ENCODE peak calls at places on chromosomes 6 and 20, in seven cellular contexts. G is left lung; N is upper lobe of right lung; C is PC-3; J is tibial artery; O is effector memory CD4-positive, alpha-beta T cell; P is foreskin keratinocyte. F is an unnamed sample.
A peak's percentile ranks its signal among the peaks of the same experiment; 100 is the strongest.

GRCh38 chr6:35343092-35343834 is 905 bp downstream of the PPARD start:
- DNase-seq in G (peak; percentile 86), N (peak; percentile 79), C (peak; percentile 27), J (peak; percentile 74), O (no peak), P (no peak), F (no peak)

GRCh38 chr6:21592953-21593352 is 598 bp upstream of the SOX4 start:
- DNase-seq in G (no peak), N (no peak), C (peak; percentile 4), J (no peak), O (no peak), P (no peak), F (no peak)

GRCh38 chr6:99709062-99709461 is 102.4 kb downstream of the PRDM13 start:
- DNase-seq in G (no peak), N (no peak), C (no peak), J (no peak), O (no peak), P (no peak), F (no peak)

GRCh38 chr6:51029576-51029975 is 210.9 kb downstream of the TFAP2B start:
- DNase-seq in G (no peak), N (no peak), C (peak; percentile 72), J (no peak), O (no peak), P (no peak), F (no peak)

GRCh38 chr20:32333988-32334885 is 23.9 kb upstream of the ASXL1 start:
- DNase-seq in G (peak; percentile 87), N (peak; percentile 92), C (no peak), J (no peak), O (peak; percentile 9), P (no peak), F (no peak)

GRCh38 chr6:12148317-12148801 is 136.2 kb downstream of the HIVEP1 start:
- DNase-seq in G (no peak), N (no peak), C (peak; percentile 85), J (no peak), O (no peak), P (peak; percentile 27), F (peak; percentile 68)

GRCh38 chr20:29876911-29877285 is 1380.6 kb upstream of the DEFB115 start:
- DNase-seq in G (peak; percentile 84), N (peak; percentile 65), C (no peak), J (no peak), O (no peak), P (no peak), F (peak; percentile 47)

GRCh38 chr6:1576166-1576565 is 33.5 kb upstream of the FOXC1 start:
- DNase-seq in G (no peak), N (no peak), C (no peak), J (no peak), O (no peak), P (no peak), F (no peak)

DNA sequence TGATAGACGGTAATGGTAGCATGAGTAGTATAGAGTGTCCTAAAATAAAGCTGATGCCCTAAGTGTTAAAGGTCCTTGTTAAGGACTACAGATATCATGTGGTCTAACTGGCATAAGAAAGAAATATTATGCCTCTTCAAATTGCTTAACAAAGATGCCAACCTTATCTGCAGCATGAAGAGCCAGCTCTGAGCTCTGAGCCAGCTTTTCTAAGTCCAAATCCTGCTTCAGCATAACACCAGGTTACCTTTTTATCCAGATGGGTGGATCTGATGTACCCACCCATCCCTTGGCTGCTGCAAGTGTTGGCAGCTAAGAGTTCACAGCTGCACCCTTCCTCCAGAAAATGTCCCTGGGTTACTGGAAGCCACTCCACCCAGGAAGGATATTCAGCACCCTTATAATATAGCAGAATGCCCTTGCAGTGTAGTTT is 83.8 kb downstream of the TENT5A start:
- DNase-seq in G (no peak), N (no peak), C (no peak), J (no peak), O (no peak), P (no peak), F (no peak)
- H3K27ac ChIP-seq in G (no peak overlapping the region), N (no peak overlapping the region), C (no peak overlapping the region), J (no peak overlapping the region), O (no peak overlapping the region), P (no peak overlapping the region), F (no peak overlapping the region)

DNA sequence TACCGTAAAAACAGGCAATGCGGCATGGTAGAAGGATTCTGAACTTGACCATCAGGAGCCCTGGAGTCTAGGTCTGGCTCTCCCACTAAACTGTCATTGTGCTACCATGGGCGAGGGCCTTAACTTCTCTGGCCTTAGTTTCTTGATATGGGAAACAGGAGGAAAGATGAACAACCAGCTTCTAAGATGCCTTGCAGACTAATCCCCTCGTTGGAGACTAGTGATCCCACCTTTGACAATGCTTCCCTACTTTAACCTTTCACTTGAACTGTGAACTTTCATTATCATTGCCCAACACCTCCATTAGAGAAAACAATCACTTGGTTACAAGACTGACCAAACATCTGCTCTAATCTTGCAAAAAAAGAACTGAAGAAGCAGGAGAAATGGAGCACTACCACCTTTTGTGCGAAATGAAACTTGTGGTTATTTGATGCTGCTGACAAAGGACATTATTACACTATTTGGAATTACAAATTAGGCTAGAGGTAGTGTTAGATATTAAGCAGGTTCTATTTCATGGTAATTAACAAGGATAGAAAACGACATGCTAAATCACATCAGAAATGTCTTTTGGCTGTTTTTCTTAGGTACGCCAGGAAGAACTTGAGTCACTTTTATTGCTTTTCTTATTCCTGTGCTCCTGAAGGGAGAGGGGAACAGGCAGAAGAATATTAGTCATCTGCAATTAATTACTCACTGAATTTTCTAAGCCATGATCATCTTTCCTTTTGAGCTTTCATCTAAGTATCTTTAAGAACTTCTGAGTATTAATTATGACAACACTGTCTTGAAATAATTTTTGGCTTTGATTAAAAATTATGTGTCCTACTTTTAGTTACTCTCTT is 39.1 kb upstream of the ARHGAP18 start:
- DNase-seq in G (no peak), N (no peak), C (peak; percentile 77), J (no peak), O (no peak), P (peak; percentile 76), F (peak; percentile 45)
- H3K4me1 ChIP-seq in G (peaks cover 41% of the 10 kb centered on the region), N (peaks cover 31% of the 10 kb centered on the region), C (peaks cover 51% of the 10 kb centered on the region), J (peaks cover 26% of the 10 kb centered on the region), O (peaks cover 35% of the 10 kb centered on the region), P (peaks cover 39% of the 10 kb centered on the region), F (peaks cover 30% of the 10 kb centered on the region)

GRCh38 chr6:136526937-136527336 is 23.3 kb downstream of the MAP7 start:
- DNase-seq in G (no peak), N (no peak), C (no peak), J (no peak), O (no peak), P (no peak), F (no peak)

GRCh38 chr6:136528477-136528876 is 21.7 kb downstream of the MAP7 start:
- DNase-seq in G (no peak), N (no peak), C (no peak), J (no peak), O (no peak), P (no peak), F (no peak)

GRCh38 chr6:136526196-136526930 is 23.9 kb downstream of the MAP7 start:
- DNase-seq in G (peak; percentile 81), N (peak; percentile 76), C (no peak), J (peak; percentile 70), O (no peak), P (no peak), F (no peak)

GRCh38 chr6:136529655-136530054 is 20.6 kb downstream of the MAP7 start:
- DNase-seq in G (no peak), N (no peak), C (no peak), J (no peak), O (no peak), P (no peak), F (no peak)

GRCh38 chr6:136527831-136528230 is 22.4 kb downstream of the MAP7 start:
- DNase-seq in G (no peak), N (no peak), C (peak; percentile 23), J (no peak), O (no peak), P (no peak), F (no peak)
- H3K27ac ChIP-seq in G (no peak overlapping the region), N (no peak overlapping the region), C (peak overlapping the region; percentile 54), J (no peak overlapping the region), O (no peak overlapping the region), P (no peak overlapping the region), F (no peak overlapping the region)

DNA sequence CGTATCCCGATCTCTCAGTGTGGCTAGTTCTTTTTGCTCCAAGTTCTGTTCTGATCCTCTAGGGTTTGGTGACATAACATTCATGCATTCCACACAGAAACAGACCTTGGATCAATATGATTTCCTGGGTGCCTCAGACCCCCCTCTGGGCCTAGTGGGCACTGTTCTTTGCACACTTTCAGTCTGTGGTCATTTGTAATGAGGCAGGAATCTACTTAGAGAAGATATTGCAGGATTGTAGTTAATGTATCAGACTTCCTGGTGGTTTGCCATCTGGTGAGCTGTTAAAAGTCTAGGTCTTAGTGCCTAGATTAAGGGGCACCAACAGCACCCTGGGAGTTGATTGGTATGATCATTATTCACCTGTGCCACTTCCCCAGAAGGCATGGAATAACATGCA is 7.5 kb downstream of the BEND6 start:
- DNase-seq in G (no peak), N (no peak), C (no peak), J (no peak), O (no peak), P (no peak), F (no peak)
- H3K4me1 ChIP-seq in G (no peaks in the 10 kb centered on the region), N (no peaks in the 10 kb centered on the region), C (peaks cover 32% of the 10 kb centered on the region), J (no peaks in the 10 kb centered on the region), O (no peaks in the 10 kb centered on the region), P (peaks cover 25% of the 10 kb centered on the region), F (peaks cover 10% of the 10 kb centered on the region)

GRCh38 chr6:107560657-107561056 is 70.7 kb downstream of the SOBP start:
- DNase-seq in G (no peak), N (no peak), C (no peak), J (no peak), O (no peak), P (no peak), F (no peak)

GRCh38 chr6:107564223-107564855 is 74.4 kb downstream of the SOBP start:
- DNase-seq in G (no peak), N (no peak), C (no peak), J (no peak), O (no peak), P (no peak), F (no peak)

GRCh38 chr6:107557698-107558097 is 67.8 kb downstream of the SOBP start:
- DNase-seq in G (no peak), N (no peak), C (no peak), J (no peak), O (no peak), P (no peak), F (no peak)

GRCh38 chr6:107563694-107564093 is 73.8 kb downstream of the SOBP start:
- DNase-seq in G (no peak), N (no peak), C (no peak), J (no peak), O (no peak), P (no peak), F (no peak)

GRCh38 chr6:107561325-107561724 is 71.4 kb downstream of the SOBP start:
- DNase-seq in G (no peak), N (no peak), C (no peak), J (peak; percentile 87), O (no peak), P (no peak), F (no peak)
- H3K27ac ChIP-seq in G (peak overlapping the region; percentile 5), N (no peak overlapping the region), C (no peak overlapping the region), J (peak overlapping the region; percentile 79), O (no peak overlapping the region), P (no peak overlapping the region), F (no peak overlapping the region)

F was measured in SJSA1.